ENCODE peak calls at places on chromosomes 16 and 17, in eight cellular contexts. P, Y, L, Z, U, W, K and E are unnamed samples.

GRCh38 chr17:72846399-72846798 is 246.1 kb downstream of the SLC39A11 start:
- DNase-seq in P (no peak), Y (no peak), L (no peak), Z (no peak), U (no peak), W (no peak), K (no peak), E (no peak)

GRCh38 chr17:81638683-81639082 is 1.7 kb downstream of the TSPAN10 start:
- DNase-seq in P (no peak), Y (no peak), L (no peak), Z (no peak), U (no peak), W (no peak), K (no peak), E (no peak)

GRCh38 chr16:64615647-64616280 is 506.1 kb downstream of the CDH11 start:
- DNase-seq in P (no peak), Y (no peak), L (no peak), Z (no peak), U (no peak), W (peak; percentile 11), K (peak; percentile 71), E (no peak)

GRCh38 chr17:44831270-44831770 is 1.2 kb upstream of the GJC1 start:
- DNase-seq in P (no peak), Y (no peak), L (no peak), Z (no peak), U (no peak), W (no peak), K (peak; percentile 31), E (no peak)

GRCh38 chr16:58366247-58367031 is 25.8 kb upstream of the GINS3 start:
- DNase-seq in P (no peak), Y (no peak), L (no peak), Z (no peak), U (no peak), W (no peak), K (no peak), E (no peak)

GRCh38 chr16:11399261-11399831 is 54.1 kb downstream of the RMI2 start:
- DNase-seq in P (no peak), Y (no peak), L (no peak), Z (no peak), U (no peak), W (no peak), K (no peak), E (no peak)

GRCh38 chr17:965311-965989 is 14.1 kb downstream of the NXN start:
- DNase-seq in P (no peak), Y (no peak), L (no peak), Z (no peak), U (no peak), W (no peak), K (no peak), E (no peak)

GRCh38 chr17:61496957-61497653 is 44.9 kb downstream of the TBX4 start:
- DNase-seq in P (no peak), Y (no peak), L (no peak), Z (no peak), U (no peak), W (no peak), K (no peak), E (no peak)

GRCh38 chr17:33381201-33381600 is 88.1 kb upstream of the ASIC2 start:
- DNase-seq in P (no peak), Y (no peak), L (no peak), Z (no peak), U (no peak), W (no peak), K (peak; percentile 45), E (no peak)

GRCh38 chr17:19534562-19535149 is 1.0 kb downstream of the SLC47A1 start:
- DNase-seq in P (no peak), Y (no peak), L (no peak), Z (no peak), U (no peak), W (no peak), K (no peak), E (no peak)

GRCh38 chr17:65292430-65292829 is 155.3 kb downstream of the RGS9 start:
- DNase-seq in P (no peak), Y (no peak), L (no peak), Z (no peak), U (no peak), W (no peak), K (no peak), E (no peak)

GRCh38 chr17:13518271-13519000 is 83.3 kb downstream of the HS3ST3A1 start:
- DNase-seq in P (no peak), Y (no peak), L (no peak), Z (no peak), U (no peak), W (peak; percentile 14), K (no peak), E (no peak)

GRCh38 chr16:77993111-77993571 is 29.2 kb upstream of the CLEC3A start:
- DNase-seq in P (no peak), Y (no peak), L (no peak), Z (no peak), U (no peak), W (peak; percentile 21), K (peak; percentile 27), E (no peak)

GRCh38 chr17:79874329-79874981 is 35.2 kb upstream of the CBX4 start:
- DNase-seq in P (no peak), Y (no peak), L (peak; percentile 4), Z (no peak), U (peak; percentile 6), W (no peak), K (peak; percentile 79), E (no peak)

GRCh38 chr17:42361781-42362186 is 26.5 kb downstream of the STAT3 start:
- DNase-seq in P (no peak), Y (peak; percentile 31), L (peak; percentile 19), Z (no peak), U (no peak), W (no peak), K (no peak), E (no peak)

GRCh38 chr17:58728831-58729230 is 26.8 kb upstream of the PPM1E start:
- DNase-seq in P (no peak), Y (no peak), L (no peak), Z (no peak), U (no peak), W (no peak), K (no peak), E (no peak)

GRCh38 chr17:6471531-6472465 is 27.5 kb downstream of the PIMREG start:
- DNase-seq in P (no peak), Y (no peak), L (no peak), Z (no peak), U (no peak), W (peak; percentile 25), K (peak; percentile 34), E (no peak)

GRCh38 chr17:8220783-8221662 is 10.6 kb upstream of the AURKB start:
- DNase-seq in P (peak; percentile 99), Y (peak; percentile 94), L (peak; percentile 80), Z (peak; percentile 82), U (peak; percentile 51), W (peak; percentile 80), K (peak; percentile 92), E (peak; percentile 78)

GRCh38 chr16:88868974-88869672 is 2.7 kb upstream of the PABPN1L start:
- DNase-seq in P (no peak), Y (no peak), L (no peak), Z (no peak), U (no peak), W (no peak), K (no peak), E (no peak)

GRCh38 chr17:30805944-30806456 is 18.5 kb downstream of the CRLF3 start:
- DNase-seq in P (no peak), Y (no peak), L (no peak), Z (no peak), U (no peak), W (no peak), K (no peak), E (no peak)

GRCh38 chr17:33990943-33991706 is 264.0 kb upstream of the CCL2 start:
- DNase-seq in P (no peak), Y (no peak), L (no peak), Z (no peak), U (no peak), W (no peak), K (no peak), E (no peak)

GRCh38 chr16:81730090-81731051 is 48.7 kb upstream of the PLCG2 start:
- DNase-seq in P (peak; percentile 73), Y (peak; percentile 87), L (peak; percentile 19), Z (peak; percentile 89), U (no peak), W (no peak), K (peak; percentile 99), E (peak; percentile 39)

GRCh38 chr17:80755650-80756405 is 211.2 kb downstream of the RPTOR start:
- DNase-seq in P (no peak), Y (no peak), L (no peak), Z (no peak), U (no peak), W (no peak), K (peak; percentile 62), E (no peak)

GRCh38 chr16:89706446-89707260 is 5.1 kb upstream of the SPATA2L start:
- DNase-seq in P (no peak), Y (no peak), L (no peak), Z (no peak), U (no peak), W (no peak), K (no peak), E (no peak)

GRCh38 chr16:21653571-21653970 is 1.2 kb upstream of the IGSF6 start:
- DNase-seq in P (no peak), Y (no peak), L (no peak), Z (no peak), U (no peak), W (no peak), K (peak; percentile 39), E (no peak)

GRCh38 chr17:45775576-45776011 is 8.5 kb upstream of the CRHR1 start:
- DNase-seq in P (no peak), Y (peak; percentile 18), L (no peak), Z (peak; percentile 60), U (no peak), W (no peak), K (no peak), E (no peak)

GRCh38 chr16:57730771-57731730 is 4.5 kb upstream of the KATNB1 start:
- DNase-seq in P (no peak), Y (no peak), L (no peak), Z (no peak), U (no peak), W (no peak), K (no peak), E (no peak)

GRCh38 chr16:11585460-11586374 is 1.0 kb downstream of the LITAF start:
- DNase-seq in P (no peak), Y (peak; percentile 51), L (no peak), Z (peak; percentile 30), U (peak; percentile 26), W (no peak), K (no peak), E (no peak)

GRCh38 chr17:44543213-44543904 is 13.9 kb upstream of the FZD2 start:
- DNase-seq in P (no peak), Y (no peak), L (no peak), Z (no peak), U (no peak), W (peak; percentile 77), K (peak; percentile 99), E (no peak)

GRCh38 chr17:2034157-2034556 is 4.2 kb downstream of the DPH1 start:
- DNase-seq in P (no peak), Y (no peak), L (no peak), Z (no peak), U (no peak), W (no peak), K (no peak), E (no peak)

GRCh38 chr16:69523571-69523970 is 42.2 kb upstream of the NFAT5 start:
- DNase-seq in P (no peak), Y (peak; percentile 84), L (no peak), Z (no peak), U (no peak), W (no peak), K (no peak), E (no peak)

GRCh38 chr16:53094013-53094630 is 39.3 kb downstream of the CHD9 start:
- DNase-seq in P (peak; percentile 22), Y (peak; percentile 90), L (no peak), Z (peak; percentile 61), U (peak; percentile 49), W (no peak), K (no peak), E (peak; percentile 8)

GRCh38 chr17:77720946-77721822 is 237.3 kb upstream of the TNRC6C start:
- DNase-seq in P (no peak), Y (no peak), L (no peak), Z (no peak), U (no peak), W (no peak), K (no peak), E (no peak)